ENCODE peak calls at places on chromosomes 4 and X, in eight cellular contexts. U is tibial nerve; X is psoas muscle; I is ovary; A is GM12878; D is right lobe of liver; R is CD8-positive, alpha-beta T cell; P is left lung. E is an unnamed sample.

GRCh38 chrX:103953353-103953752 is 9.1 kb upstream of the TMSB15B start:
- DNase-seq in U (no peak), X (no peak), I (no peak), A (no peak), D (no peak), R (no peak), P (no peak), E (no peak)

GRCh38 chrX:20968996-20969395 is 405.2 kb upstream of the CNKSR2 start:
- DNase-seq in U (no peak), X (no peak), I (no peak), A (no peak), D (no peak), R (no peak), P (no peak), E (no peak)

GRCh38 chrX:85903692-85904471 is 143.5 kb downstream of the CHM start:
- DNase-seq in U (no peak), X (no peak), I (no peak), A (no peak), D (no peak), R (no peak), P (no peak), E (no peak)

GRCh38 chrX:22742174-22742573 is 257.6 kb upstream of the DDX53 start:
- DNase-seq in U (no peak), X (no peak), I (no peak), A (no peak), D (no peak), R (no peak), P (no peak), E (no peak)

GRCh38 chrX:12973561-12974216 is 1.2 kb upstream of the TMSB4X start:
- DNase-seq in U (no peak), X (no peak), I (peak; percentile 47), A (no peak), D (no peak), R (no peak), P (peak; percentile 70), E (no peak)

GRCh38 chr4:970046-970745 is 3.2 kb downstream of the DGKQ start:
- DNase-seq in U (no peak), X (no peak), I (no peak), A (no peak), D (no peak), R (peak; percentile 30), P (peak; percentile 79), E (no peak)

GRCh38 chr4:113635739-113636437 is 125.7 kb downstream of the CAMK2D start:
- DNase-seq in U (no peak), X (no peak), I (no peak), A (no peak), D (no peak), R (no peak), P (no peak), E (no peak)

GRCh38 chr4:31089815-31090214 is 369.6 kb downstream of the PCDH7 start:
- DNase-seq in U (no peak), X (no peak), I (no peak), A (no peak), D (no peak), R (no peak), P (no peak), E (no peak)

GRCh38 chr4:176048631-176049030 is 17.0 kb upstream of the WDR17 start:
- DNase-seq in U (no peak), X (no peak), I (no peak), A (no peak), D (no peak), R (no peak), P (no peak), E (no peak)

GRCh38 chr4:87553182-87553581 is 24.0 kb upstream of the SPARCL1 start:
- DNase-seq in U (no peak), X (no peak), I (no peak), A (no peak), D (no peak), R (no peak), P (no peak), E (no peak)

GRCh38 chrX:148600131-148600530 is 99.7 kb downstream of the AFF2 start:
- DNase-seq in U (no peak), X (no peak), I (no peak), A (no peak), D (no peak), R (no peak), P (no peak), E (no peak)

GRCh38 chrX:110162867-110163266 is 155.0 kb downstream of the AMMECR1 start:
- DNase-seq in U (no peak), X (no peak), I (no peak), A (no peak), D (no peak), R (no peak), P (no peak), E (no peak)

GRCh38 chrX:54695816-54696487 is 102.1 kb downstream of the ITIH6 start:
- DNase-seq in U (no peak), X (no peak), I (no peak), A (peak; percentile 27), D (no peak), R (no peak), P (no peak), E (no peak)
- H3K27ac ChIP-seq in U (no peak overlapping the region), X (no peak overlapping the region), I (no peak overlapping the region), A (peak overlapping the region; percentile 6), D (no peak overlapping the region), R (no peak overlapping the region), P (no peak overlapping the region), E (no peak overlapping the region)

DNA sequence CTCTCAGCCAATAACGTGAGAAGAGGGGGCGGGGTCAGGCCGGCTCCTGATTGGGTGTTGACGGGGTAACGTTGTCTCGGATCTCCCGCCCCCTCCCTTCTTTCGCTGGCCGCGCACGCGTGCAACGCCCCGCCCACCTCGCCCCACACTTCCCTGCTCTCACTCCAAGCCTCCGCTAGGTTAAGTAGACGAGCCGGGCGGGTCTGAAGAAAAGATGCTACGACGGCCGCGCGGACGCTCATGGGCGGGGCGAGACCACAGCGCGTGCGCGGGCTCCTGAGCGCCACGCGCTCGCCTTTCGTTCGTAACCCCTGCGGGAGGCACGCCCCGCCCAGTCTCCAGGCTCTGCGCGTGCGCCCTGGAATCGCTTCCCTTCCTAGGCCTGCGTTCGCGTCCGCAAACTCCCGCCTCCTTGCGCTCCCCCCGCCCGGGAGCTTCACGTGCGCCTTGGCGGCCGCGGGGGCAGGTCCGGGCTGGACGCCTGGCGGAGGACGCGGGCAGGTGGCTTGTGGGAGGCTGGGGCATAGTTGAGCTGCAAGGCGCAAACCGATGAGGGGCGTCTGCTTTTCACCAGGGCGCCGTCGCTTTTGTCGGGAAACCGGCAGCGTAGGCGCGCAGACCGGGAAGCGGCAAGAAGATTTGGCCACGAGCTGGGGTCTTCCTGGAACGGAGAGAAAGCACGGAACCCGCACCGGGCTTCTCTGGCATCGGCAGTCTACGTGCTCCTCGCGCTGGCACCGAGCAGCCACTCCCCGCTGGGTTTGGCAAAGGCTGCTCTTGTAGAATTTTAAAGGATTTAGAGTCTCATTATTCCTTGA is 467 bp upstream of the PGRMC2 start:
- DNase-seq in U (peak; percentile 100), X (peak; percentile 99), I (peak; percentile 100), A (peak; percentile 97), D (peak; percentile 99), R (peak; percentile 99), P (peak; percentile 99), E (peak; percentile 99)
- TF ChIP-seq CTCF in U (peak; percentile 81), X (peak; percentile 25), I (peak; percentile 70), A (peak; percentile 2), D (peak; percentile 48), R (no peak), P (peak; percentile 30), E (no peak)

DNA sequence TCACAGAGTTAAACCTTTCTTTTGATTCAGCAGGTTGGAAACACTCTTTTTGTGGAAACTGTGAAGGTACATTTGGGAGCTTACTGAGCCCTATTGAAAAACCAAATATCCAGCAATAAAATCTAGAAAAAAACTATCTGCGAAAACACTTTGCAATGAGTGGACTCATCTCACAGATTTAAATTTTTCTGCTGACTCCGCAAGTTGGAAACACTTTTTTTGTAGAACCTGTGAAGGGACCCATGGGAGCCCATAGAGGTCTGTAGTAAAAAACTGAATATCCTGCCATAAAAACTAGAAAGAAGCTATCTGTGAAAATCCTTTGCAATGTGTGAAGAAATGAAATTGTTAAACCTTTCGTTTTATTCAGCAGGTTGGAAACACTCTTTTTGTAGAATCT is 22.5 kb upstream of the DCUN1D4 start:
- DNase-seq in U (no peak), X (no peak), I (no peak), A (no peak), D (no peak), R (no peak), P (no peak), E (no peak)
- H3K9me3 ChIP-seq in U (peaks cover 46% of the 10 kb centered on the region), X (peaks cover 11% of the 10 kb centered on the region), I (no peaks in the 10 kb centered on the region), A (no peaks in the 10 kb centered on the region), D (no peaks in the 10 kb centered on the region), R (no peaks in the 10 kb centered on the region), P (peaks cover 43% of the 10 kb centered on the region), E (peaks cover 31% of the 10 kb centered on the region)

DNA sequence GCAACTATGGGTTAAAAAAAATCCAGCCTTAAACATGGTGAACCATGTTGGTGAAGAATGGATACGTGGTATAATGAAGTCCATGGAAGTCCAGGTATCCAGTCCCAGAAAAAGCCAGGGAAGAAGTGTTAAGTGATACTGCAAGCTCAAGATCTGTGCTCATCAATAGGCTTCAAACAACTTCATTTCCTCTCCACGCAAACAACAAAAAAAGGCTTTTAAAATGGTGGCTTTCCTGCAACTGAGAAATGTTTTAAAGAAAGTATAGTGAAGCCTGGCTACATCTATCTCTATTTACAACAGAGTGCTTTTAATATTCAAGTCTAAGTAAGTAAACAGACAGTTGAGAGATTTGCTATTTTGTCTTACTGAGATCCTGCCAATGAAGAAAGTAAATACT is 1.6 kb downstream of the TAPT1 start:
- DNase-seq in U (no peak), X (no peak), I (no peak), A (no peak), D (no peak), R (no peak), P (no peak), E (no peak)
- H3K27ac ChIP-seq in U (no peak overlapping the region), X (peak overlapping the region; percentile 98), I (no peak overlapping the region), A (peak overlapping the region; percentile 43), D (peak overlapping the region; percentile 93), R (peak overlapping the region; percentile 65), P (peak overlapping the region; percentile 94), E (no peak overlapping the region)

GRCh38 chrX:34578237-34578636 is 78.8 kb downstream of the TMEM47 start:
- DNase-seq in U (peak; percentile 33), X (no peak), I (no peak), A (no peak), D (no peak), R (no peak), P (no peak), E (no peak)
- TF ChIP-seq CTCF in U (peak; percentile 20), X (peak; percentile 45), I (no peak), A (no peak), D (peak; percentile 32), R (no peak), P (peak; percentile 33), E (no peak)

DNA sequence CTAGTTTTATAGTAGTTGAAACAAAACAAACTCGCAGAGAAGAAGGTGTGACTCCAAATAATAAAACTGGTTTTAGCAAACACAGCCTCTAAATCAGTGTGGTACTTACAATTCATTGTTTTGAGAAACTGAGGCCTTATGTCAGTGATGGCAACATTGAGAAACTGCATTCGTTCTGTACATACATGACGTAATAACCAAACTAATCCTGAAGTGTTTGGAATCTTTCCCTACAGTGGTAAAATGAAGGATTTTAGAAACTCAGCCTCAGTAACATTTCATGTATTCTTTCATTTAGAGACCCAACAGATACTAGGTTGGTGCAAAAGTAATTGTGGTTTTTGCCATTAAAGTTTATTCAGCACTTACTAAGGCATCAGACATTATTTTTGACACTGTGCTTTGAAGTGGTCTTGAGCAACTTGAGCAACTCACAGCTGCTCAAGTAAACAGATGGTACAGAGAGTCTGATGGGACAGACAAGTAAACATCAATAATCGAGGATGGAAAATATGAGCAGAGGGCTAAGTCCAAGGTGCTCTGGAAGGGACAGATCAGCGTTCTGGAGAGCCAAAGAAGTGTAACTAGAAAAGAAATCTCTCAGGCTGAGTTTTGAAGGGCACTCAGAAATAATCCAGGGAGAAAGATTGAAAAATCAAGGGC is 390.8 kb upstream of the BOD1L1 start:
- DNase-seq in U (no peak), X (no peak), I (no peak), A (no peak), D (no peak), R (no peak), P (no peak), E (no peak)
- H3K9me3 ChIP-seq in U (peaks cover 13% of the 10 kb centered on the region), X (no peaks in the 10 kb centered on the region), I (no peaks in the 10 kb centered on the region), A (no peaks in the 10 kb centered on the region), D (no peaks in the 10 kb centered on the region), R (no peaks in the 10 kb centered on the region), P (peaks cover 18% of the 10 kb centered on the region), E (no peaks in the 10 kb centered on the region)

E was measured in CD4-positive, alpha-beta T cell.